ENCODE peak calls at places on chromosome 21, in four cellular contexts. A is SK-N-SH, Q is HepG2, M is GM12878. I is an unnamed sample.

GRCh38 chr21:46352913-46353312 is 29.0 kb downstream of the PCNT start:
- DNase-seq in Q (no peak), M (no peak), A (no peak), I (no peak)

GRCh38 chr21:10521091-10521598 is at the start of gene TPTE:
- DNase-seq in M (no peak), A (peak; percentile 6), Q (no peak), I (no peak)

GRCh38 chr21:32734214-32734613 is 6.4 kb upstream of the SYNJ1 start:
- DNase-seq in M (no peak), Q (no peak), A (no peak), I (no peak)

GRCh38 chr21:31235671-31236450 is 108.2 kb downstream of the TIAM1 start:
- DNase-seq in A (no peak), M (no peak), Q (no peak), I (no peak)

GRCh38 chr21:16768096-16768495 is 744.7 kb upstream of the CXADR start:
- DNase-seq in A (no peak), Q (no peak), M (no peak), I (no peak)

GRCh38 chr21:45029298-45029967 is 44.9 kb upstream of the ADARB1 start:
- DNase-seq in A (peak; percentile 70), Q (peak; percentile 18), M (no peak), I (no peak)

GRCh38 chr21:36059823-36060158 is 535 bp downstream of the SETD4 start:
- DNase-seq in M (no peak), Q (no peak), A (peak; percentile 78), I (no peak)

GRCh38 chr21:44761011-44761729 is 40.5 kb downstream of the UBE2G2 start:
- DNase-seq in A (no peak), Q (peak; percentile 44), M (no peak), I (no peak)

GRCh38 chr21:34243562-34243961 is 120.2 kb upstream of the KCNE2 start:
- DNase-seq in M (no peak), Q (peak; percentile 5), A (peak; percentile 20), I (no peak)

DNA sequence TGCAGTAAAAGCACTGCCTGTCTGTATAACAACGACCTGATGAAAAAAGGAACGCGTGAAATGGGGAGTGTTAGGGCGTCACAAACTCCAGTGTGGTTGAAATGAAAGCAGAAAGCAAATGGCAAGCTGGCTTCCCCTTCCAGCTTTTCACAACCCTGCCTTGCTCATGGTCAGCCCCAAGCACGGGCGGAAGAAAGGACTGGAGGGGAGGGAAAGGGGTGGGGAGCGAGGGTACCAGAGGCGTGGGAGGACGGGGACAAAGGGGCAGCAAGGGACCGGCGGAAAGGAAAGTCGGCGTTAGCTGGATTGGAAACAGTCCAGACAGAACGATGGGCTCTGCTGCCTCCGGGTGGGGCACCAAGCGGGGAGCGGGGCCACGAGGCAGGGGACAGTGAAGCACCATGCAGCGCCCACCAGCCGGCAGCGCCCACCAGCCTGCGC is 9.6 kb downstream of the VPS26C start:
- DNase-seq in A (peak; percentile 74), Q (peak; percentile 57), M (no peak), I (peak; percentile 42)
- TF ChIP-seq PBX3 in A (no peak), Q (no peak), M (no peak), I (no peak)

GRCh38 chr21:28090546-28090945 is 902.1 kb downstream of the LTN1 start:
- DNase-seq in M (no peak), A (no peak), Q (no peak), I (no peak)
- TF ChIP-seq PBX3 in M (no peak), A (no peak), Q (no peak), I (no peak)

DNA sequence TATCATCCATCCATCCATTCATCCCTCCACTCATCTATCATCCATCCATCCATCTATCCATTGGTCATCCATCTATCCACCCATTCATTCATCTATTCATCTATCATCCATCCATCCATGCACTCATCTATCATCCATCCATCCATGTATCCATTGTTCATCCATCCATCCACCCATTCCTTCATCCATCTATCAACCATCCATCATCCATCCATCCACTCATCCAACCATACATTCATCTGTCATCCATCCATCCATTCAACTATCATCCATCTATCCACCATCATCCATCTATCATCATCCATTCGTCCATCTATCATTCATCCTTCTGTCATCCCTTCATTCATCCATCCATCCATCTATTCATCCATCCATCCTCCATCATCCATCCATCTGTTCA is 61.1 kb downstream of the UMODL1 start:
- DNase-seq in M (no peak), Q (no peak), A (no peak), I (no peak)
- TF ChIP-seq PBX3 in M (no peak), Q (no peak), A (no peak), I (no peak)

GRCh38 chr21:27023186-27023585 is 56.3 kb upstream of the ADAMTS5 start:
- DNase-seq in A (no peak), Q (no peak), M (no peak), I (no peak)

GRCh38 chr21:27024971-27025370 is 58.1 kb upstream of the ADAMTS5 start:
- DNase-seq in M (no peak), A (no peak), Q (no peak), I (no peak)

GRCh38 chr21:27021801-27022200 is 54.9 kb upstream of the ADAMTS5 start:
- DNase-seq in Q (no peak), M (no peak), A (no peak), I (no peak)

GRCh38 chr21:27024316-27024715 is 57.4 kb upstream of the ADAMTS5 start:
- DNase-seq in M (no peak), A (no peak), Q (no peak), I (no peak)

GRCh38 chr21:27026501-27026900 is 59.6 kb upstream of the ADAMTS5 start:
- DNase-seq in Q (no peak), A (no peak), M (no peak), I (no peak)
- TF ChIP-seq PBX3 in Q (no peak), A (no peak), M (no peak), I (no peak)

GRCh38 chr21:28263974-28264373 is 728.7 kb downstream of the LTN1 start:
- DNase-seq in Q (no peak), A (no peak), M (no peak), I (no peak)

GRCh38 chr21:28268685-28269084 is 724.0 kb downstream of the LTN1 start:
- DNase-seq in A (no peak), M (no peak), Q (no peak), I (no peak)

GRCh38 chr21:28269173-28269572 is 723.5 kb downstream of the LTN1 start:
- DNase-seq in Q (no peak), A (peak; percentile 53), M (no peak), I (no peak)

GRCh38 chr21:28266061-28266460 is 726.6 kb downstream of the LTN1 start:
- DNase-seq in Q (no peak), M (no peak), A (no peak), I (no peak)

GRCh38 chr21:28267449-28267848 is 725.2 kb downstream of the LTN1 start:
- DNase-seq in M (no peak), Q (no peak), A (no peak), I (no peak)
- TF ChIP-seq PBX3 in M (no peak), Q (no peak), A (no peak), I (no peak)

GRCh38 chr21:29546071-29546470 is 247.3 kb downstream of the BACH1 start:
- DNase-seq in M (no peak), A (no peak), Q (no peak), I (no peak)

GRCh38 chr21:29538115-29538514 is 239.4 kb downstream of the BACH1 start:
- DNase-seq in A (no peak), Q (no peak), M (no peak), I (no peak)

GRCh38 chr21:29534448-29534847 is 235.7 kb downstream of the BACH1 start:
- DNase-seq in Q (no peak), M (no peak), A (no peak), I (no peak)

GRCh38 chr21:29540289-29540688 is 241.6 kb downstream of the BACH1 start:
- DNase-seq in Q (no peak), A (no peak), M (no peak), I (no peak)
- TF ChIP-seq PBX3 in Q (no peak), A (no peak), M (no peak), I (no peak)

GRCh38 chr21:42833439-42833815 is 45.9 kb downstream of the WDR4 start:
- DNase-seq in M (peak; percentile 20), A (peak; percentile 77), Q (peak; percentile 25), I (peak; percentile 61)

GRCh38 chr21:42829954-42830353 is 49.4 kb downstream of the WDR4 start:
- DNase-seq in M (no peak), Q (no peak), A (no peak), I (no peak)

GRCh38 chr21:42827588-42827987 is 51.8 kb downstream of the WDR4 start:
- DNase-seq in Q (no peak), M (no peak), A (no peak), I (no peak)

GRCh38 chr21:42829417-42829816 is 49.9 kb downstream of the WDR4 start:
- DNase-seq in A (no peak), M (no peak), Q (no peak), I (no peak)

DNA sequence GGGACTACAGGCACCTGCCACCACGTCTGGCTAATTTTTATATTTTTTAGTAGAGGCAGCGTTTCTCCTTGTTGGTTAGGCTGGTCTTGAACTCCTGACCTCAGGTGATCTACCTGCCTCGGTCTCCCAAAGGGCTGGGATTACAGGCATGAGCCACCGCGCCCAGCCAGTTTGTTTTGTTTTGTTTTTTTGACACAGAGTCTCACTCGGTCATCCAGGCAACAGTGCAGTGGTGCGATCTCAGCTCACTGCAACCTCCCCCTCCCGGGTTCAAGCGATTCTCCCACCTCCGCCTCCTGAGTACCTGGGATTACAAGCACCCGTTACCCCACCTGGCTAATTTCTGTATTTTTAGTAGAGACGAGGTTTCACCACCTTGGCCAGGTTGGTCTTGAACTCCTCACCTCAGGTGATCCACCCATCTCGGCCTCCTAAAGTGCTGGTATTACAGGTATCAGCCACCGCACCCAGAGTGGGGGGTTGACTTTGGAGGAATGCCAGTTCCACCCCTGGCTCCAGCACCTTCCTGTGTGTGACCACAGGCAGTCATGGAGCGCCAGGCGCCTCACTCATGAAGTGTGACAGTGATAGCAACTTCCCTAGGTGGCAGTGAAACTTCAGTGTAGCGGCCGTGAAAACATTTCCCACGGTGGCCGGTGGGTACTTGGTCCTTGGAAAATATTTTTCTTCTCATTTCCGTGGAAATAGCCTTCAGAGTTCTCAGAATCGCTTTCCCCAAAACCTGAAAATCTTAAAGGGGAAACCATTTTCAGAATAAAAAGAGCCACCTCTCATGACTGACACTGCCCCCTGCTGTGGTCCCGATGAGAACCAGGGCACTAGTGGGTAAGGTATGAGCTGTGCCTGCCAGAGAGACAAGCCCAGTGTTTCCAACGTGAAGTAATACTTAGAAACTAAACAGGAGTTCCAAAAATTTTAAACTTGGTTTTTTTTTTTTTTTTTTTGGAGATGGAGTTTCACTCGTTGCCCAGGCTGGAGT is 48.6 kb downstream of the WDR4 start:
- DNase-seq in M (no peak), A (no peak), Q (no peak), I (no peak)
- TF ChIP-seq PBX3 in M (no peak), A (no peak), Q (no peak), I (no peak)